ENCODE peak calls at places on chromosomes 12 and 14, in seven cellular contexts. F is choroid plexus epithelial cell; Y is CD8-positive, alpha-beta T cell; T is lung; D is PC-9; S is fibroblast of lung; R is uterus. E is an unnamed sample.

GRCh38 chr14:94450722-94451090 is 1.9 kb downstream of the SERPINA11 start:
- DNase-seq in F (no peak), Y (no peak), T (no peak), D (no peak), S (no peak), R (no peak), E (no peak)

GRCh38 chr12:78470354-78471195 is 394.0 kb upstream of the SYT1 start:
- DNase-seq in F (peak; percentile 81), Y (no peak), T (no peak), D (no peak), S (peak; percentile 69), R (no peak), E (peak; percentile 66)

GRCh38 chr12:17976202-17976601 is 113.8 kb downstream of the RERGL start:
- DNase-seq in F (peak; percentile 33), Y (no peak), T (no peak), D (no peak), S (no peak), R (no peak), E (no peak)

GRCh38 chr14:80549141-80549540 is 337.8 kb upstream of the DIO2 start:
- DNase-seq in F (no peak), Y (no peak), T (no peak), D (no peak), S (no peak), R (no peak), E (peak; percentile 29)

GRCh38 chr12:96048392-96048969 is 13.1 kb upstream of the LTA4H start:
- DNase-seq in F (no peak), Y (no peak), T (no peak), D (peak; percentile 87), S (no peak), R (no peak), E (no peak)

GRCh38 chr12:76032043-76032981 is 736 bp upstream of the PHLDA1 start:
- DNase-seq in F (peak; percentile 74), Y (peak; percentile 25), T (peak; percentile 52), D (no peak), S (peak; percentile 75), R (peak; percentile 43), E (peak; percentile 75)

GRCh38 chr12:13005649-13006048 is 5.6 kb upstream of the HEBP1 start:
- DNase-seq in F (no peak), Y (no peak), T (no peak), D (no peak), S (no peak), R (no peak), E (no peak)

GRCh38 chr14:63245893-63246292 is 41.6 kb downstream of the RHOJ start:
- DNase-seq in F (peak; percentile 23), Y (no peak), T (no peak), D (no peak), S (no peak), R (peak; percentile 31), E (peak; percentile 67)

GRCh38 chr12:106342397-106343212 is 14.9 kb upstream of the POLR3B start:
- DNase-seq in F (peak; percentile 67), Y (no peak), T (peak; percentile 68), D (peak; percentile 77), S (peak; percentile 88), R (peak; percentile 86), E (peak; percentile 78)

GRCh38 chr14:23518716-23519115 is 32.8 kb downstream of the ZFHX2 start:
- DNase-seq in F (peak; percentile 25), Y (no peak), T (no peak), D (no peak), S (no peak), R (no peak), E (no peak)
- TF ChIP-seq CTCF in F (no peak), Y (no peak), T (no peak), D (no peak), S (no peak), R (no peak), E (no peak)

GRCh38 chr14:106039400-106039799 is 513.0 kb downstream of the TMEM121 start:
- DNase-seq in F (no peak), Y (peak; percentile 60), T (peak; percentile 45), D (no peak), S (no peak), R (no peak), E (no peak)

GRCh38 chr14:106044515-106044914 is 518.1 kb downstream of the TMEM121 start:
- DNase-seq in F (no peak), Y (no peak), T (no peak), D (no peak), S (no peak), R (no peak), E (no peak)

DNA sequence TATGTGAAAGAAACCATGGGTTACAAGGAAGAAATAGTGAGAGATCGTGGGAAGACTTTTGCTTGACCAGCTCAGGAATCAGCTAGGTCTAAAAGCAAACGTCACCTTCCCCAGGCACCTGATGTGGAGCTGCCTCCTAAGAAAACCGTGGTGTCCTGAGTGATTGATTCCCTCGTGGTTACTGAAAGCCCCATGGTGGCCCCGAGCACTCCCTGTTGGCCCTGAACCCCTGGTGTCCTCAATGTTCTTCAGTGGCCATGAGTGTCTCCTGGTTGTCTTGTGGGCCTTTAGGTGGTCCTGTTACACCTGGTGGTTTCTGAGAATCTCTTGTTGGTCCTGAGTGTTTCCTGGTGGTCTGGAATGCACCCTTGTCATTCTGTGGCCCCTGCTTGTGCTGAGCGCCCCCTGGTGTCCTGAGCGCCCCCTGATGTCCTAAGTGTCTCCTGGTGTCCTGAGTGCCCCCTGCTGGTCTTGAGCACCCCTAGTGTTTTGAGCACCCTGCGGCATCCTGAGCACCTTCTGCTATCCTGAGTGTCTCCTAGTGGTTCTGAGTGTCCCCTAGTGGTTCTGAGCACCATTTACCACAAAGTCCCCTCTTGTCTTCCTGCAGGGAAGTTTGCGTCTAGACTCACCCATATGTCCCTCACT is 518.7 kb downstream of the TMEM121 start:
- DNase-seq in F (no peak), Y (peak; percentile 82), T (no peak), D (no peak), S (no peak), R (no peak), E (no peak)
- TF ChIP-seq CTCF in F (no peak), Y (peak; percentile 52), T (peak; percentile 35), D (peak; percentile 54), S (no peak), R (no peak), E (no peak)

GRCh38 chr12:125330645-125331341 is 265.6 kb downstream of the AACS start:
- DNase-seq in F (peak; percentile 20), Y (peak; percentile 25), T (peak; percentile 48), D (no peak), S (peak; percentile 2), R (no peak), E (peak; percentile 20)
- TF ChIP-seq CTCF in F (peak; percentile 63), Y (peak; percentile 53), T (no peak), D (peak; percentile 77), S (peak; percentile 60), R (peak; percentile 22), E (peak; percentile 56)

DNA sequence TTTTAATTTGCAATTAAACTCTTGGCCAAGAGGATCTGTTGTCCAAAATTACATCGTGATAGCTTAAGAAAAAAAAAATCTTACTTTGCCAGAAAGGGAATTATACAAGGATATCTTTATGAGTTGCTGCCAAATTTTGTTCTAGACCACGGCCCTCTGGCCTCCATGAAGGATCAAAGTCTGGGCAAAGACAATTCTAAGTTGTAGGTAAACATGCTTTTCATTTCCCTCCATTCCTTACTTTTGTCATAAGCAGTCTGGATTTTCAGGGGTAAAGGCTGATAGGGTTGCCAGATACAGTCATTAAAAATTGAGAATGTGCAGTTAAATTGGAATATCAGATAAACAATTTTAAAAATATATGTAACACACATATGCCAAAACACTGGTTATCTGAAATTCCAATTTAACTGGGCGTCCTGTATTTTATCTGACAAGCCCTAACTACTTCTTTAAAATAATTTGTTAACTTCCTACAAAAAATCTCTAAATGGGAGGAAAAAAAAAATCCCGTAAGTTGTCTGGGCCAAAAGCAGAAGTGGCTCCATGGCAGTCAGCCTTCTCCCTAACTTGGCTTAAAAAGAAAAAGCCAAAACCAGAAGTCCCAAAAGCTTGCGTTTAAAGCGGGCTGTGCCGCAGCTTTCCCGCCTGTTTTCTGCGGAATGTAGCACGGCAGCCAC is 135.3 kb downstream of the MON2 start:
- DNase-seq in F (no peak), Y (no peak), T (no peak), D (no peak), S (peak; percentile 5), R (no peak), E (no peak)
- TF ChIP-seq CTCF in F (no peak), Y (no peak), T (no peak), D (no peak), S (no peak), R (no peak), E (no peak)

E was measured in fibroblast of pulmonary artery.